ENCODE peak calls at places on chromosomes 2 and 18, in ten cellular contexts. P is T-helper 17 cell; Z is fibroblast of pulmonary artery; O is mucosa of descending colon; J is activated T-helper 1 cell treated with anti-CD3 and anti-CD28 coated beads, Interleukin-2, amount 50 U/mL, for 16 hours; A is GM04504; V is WTC11; Y is H4; F is NCI-H1105; Q is CD4-positive, alpha-beta T cell. M is an unnamed sample.

GRCh38 chr2:176136375-176137248 is 7.1 kb downstream of the HOXD8 start:
- DNase-seq in P (no peak), Z (no peak), O (peak), J (no peak), A (no peak), V (peak), Y (peak), F (no peak), Q (no peak), M (no peak)

GRCh38 chr2:134247679-134248078 is 6.2 kb upstream of the MGAT5 start:
- DNase-seq in P (no peak), Z (no peak), O (no peak), J (no peak), A (no peak), V (no peak), Y (no peak), F (no peak), Q (no peak), M (no peak)

GRCh38 chr2:136384541-136385303 is 266.8 kb upstream of the CXCR4 start:
- DNase-seq in P (peak), Z (peak), O (peak), J (no peak), A (no peak), V (peak), Y (peak), F (peak), Q (peak), M (peak)

GRCh38 chr2:170818294-170819104 is 1.8 kb downstream of the GAD1 start:
- DNase-seq in P (no peak), Z (no peak), O (no peak), J (no peak), A (no peak), V (peak), Y (no peak), F (no peak), Q (no peak), M (no peak)

GRCh38 chr2:145258903-145259579 is 739.1 kb upstream of the ZEB2 start:
- DNase-seq in P (no peak), Z (no peak), O (no peak), J (no peak), A (no peak), V (no peak), Y (peak), F (no peak), Q (no peak), M (no peak)

GRCh38 chr2:219369447-219369861 is 18.3 kb downstream of the DNPEP start:
- DNase-seq in P (no peak), Z (peak), O (peak), J (no peak), A (peak), V (no peak), Y (peak), F (peak), Q (no peak), M (no peak)

GRCh38 chr2:196162586-196163180 is 8.7 kb downstream of the STK17B start:
- DNase-seq in P (no peak), Z (no peak), O (no peak), J (no peak), A (no peak), V (no peak), Y (no peak), F (no peak), Q (no peak), M (no peak)

GRCh38 chr18:6521804-6522418 is 107.2 kb upstream of the L3MBTL4 start:
- DNase-seq in P (no peak), Z (peak), O (peak), J (no peak), A (no peak), V (peak), Y (peak), F (no peak), Q (no peak), M (no peak)

GRCh38 chr18:33578371-33579146 is 540 bp downstream of the ASXL3 start:
- DNase-seq in P (no peak), Z (no peak), O (peak), J (no peak), A (no peak), V (peak), Y (no peak), F (peak), Q (no peak), M (no peak)

GRCh38 chr2:239629936-239630617 is 229.3 kb upstream of the HDAC4 start:
- DNase-seq in P (no peak), Z (no peak), O (no peak), J (no peak), A (peak), V (no peak), Y (no peak), F (no peak), Q (no peak), M (no peak)

M was measured in T follicular helper cell.